ENCODE peak calls at places on chromosomes 7 and 10, in five cellular contexts. C is OCI-LY7; K is amygdala; D is cardiac muscle cell; A is CD8-positive, alpha-beta memory T cell. V is an unnamed sample.
A peak's percentile ranks its signal among the peaks of the same experiment; 100 is the strongest.

GRCh38 chr10:44384601-44385422 is at the start of gene CXCL12:
- DNase-seq in C (no peak), K (no peak), D (peak; percentile 65), A (no peak), V (peak; percentile 88)

GRCh38 chr10:96511044-96511945 is 2.4 kb downstream of the TLL2 start:
- DNase-seq in C (peak; percentile 58), K (peak; percentile 9), D (peak; percentile 60), A (no peak), V (peak; percentile 94)

GRCh38 chr7:36300696-36301350 is 88.8 kb upstream of the ANLN start:
- DNase-seq in C (no peak), K (no peak), D (no peak), A (no peak), V (no peak)

GRCh38 chr10:88064608-88065383 is 201.4 kb downstream of the PTEN start:
- DNase-seq in C (no peak), K (peak; percentile 4), D (no peak), A (no peak), V (no peak)

GRCh38 chr7:33701189-33701740 is 204.1 kb upstream of the BMPER start:
- DNase-seq in C (no peak), K (no peak), D (no peak), A (no peak), V (peak; percentile 33)

GRCh38 chr7:91285966-91286365 is 21.7 kb downstream of the FZD1 start:
- DNase-seq in C (no peak), K (no peak), D (no peak), A (no peak), V (no peak)

GRCh38 chr10:24920907-24921881 is 31.2 kb downstream of the PRTFDC1 start:
- DNase-seq in C (no peak), K (peak; percentile 69), D (no peak), A (no peak), V (peak; percentile 59)

GRCh38 chr7:158450476-158451124 is 137.0 kb downstream of the PTPRN2 start:
- DNase-seq in C (no peak), K (no peak), D (no peak), A (no peak), V (peak; percentile 44)

GRCh38 chr7:18895456-18895855 is 222.0 kb downstream of the TWIST1 start:
- DNase-seq in C (no peak), K (no peak), D (no peak), A (no peak), V (no peak)

GRCh38 chr7:134787064-134787463 is 7.6 kb downstream of the CALD1 start:
- DNase-seq in C (no peak), K (no peak), D (no peak), A (no peak), V (no peak)

GRCh38 chr7:79137942-79138341 is 315.5 kb downstream of the MAGI2 start:
- DNase-seq in C (no peak), K (no peak), D (no peak), A (no peak), V (no peak)

GRCh38 chr7:40219917-40220316 is 85.1 kb downstream of the SUGCT start:
- DNase-seq in C (no peak), K (no peak), D (no peak), A (no peak), V (no peak)

GRCh38 chr7:41244246-41244645 is 458.6 kb downstream of the INHBA start:
- DNase-seq in C (no peak), K (no peak), D (no peak), A (no peak), V (no peak)

V was measured in endodermal cell.